ENCODE peak calls at places on chromosomes 16 and 17, in nine cellular contexts. S, X, G, T, B, R, H, U and F are unnamed samples. For H3K4me1, the result is how much of the 10 kb centered on the place peaks cover.

GRCh38 chr16:64830653-64831052 is 291.2 kb downstream of the CDH11 start:
- DNase-seq in R (no peak), H (no peak), U (no peak), B (no peak), G (no peak), S (no peak), T (peak), X (no peak), F (no peak)

GRCh38 chr17:13740692-13741091 is 139.0 kb upstream of the HS3ST3A1 start:
- DNase-seq in U (no peak), S (no peak), H (no peak), B (no peak), T (no peak), R (no peak), G (no peak), X (no peak), F (no peak)

GRCh38 chr16:11072420-11073153 is 128.2 kb downstream of the CLEC16A start:
- DNase-seq in X (no peak), T (peak), U (no peak), S (no peak), B (no peak), G (no peak), R (no peak), H (no peak), F (no peak)

GRCh38 chr16:49637511-49637910 is 218.4 kb downstream of the ZNF423 start:
- DNase-seq in S (no peak), X (no peak), G (no peak), H (no peak), R (no peak), T (no peak), B (no peak), U (no peak), F (no peak)

GRCh38 chr16:46974352-46974751 is 878 bp upstream of the DNAJA2 start:
- DNase-seq in G (no peak), X (peak), U (no peak), B (peak), T (peak), R (no peak), H (no peak), S (peak), F (peak)

GRCh38 chr17:31486351-31487062 is 95.0 kb downstream of the RAB11FIP4 start:
- DNase-seq in X (no peak), S (no peak), G (no peak), T (no peak), U (peak), R (no peak), H (no peak), B (no peak), F (peak)

GRCh38 chr17:42457107-42457787 is 1.4 kb upstream of the ATP6V0A1 start:
- DNase-seq in H (no peak), T (no peak), X (no peak), B (no peak), U (no peak), G (no peak), S (no peak), R (no peak), F (no peak)

GRCh38 chr17:77256710-77257109 is 115.9 kb downstream of the SEC14L1 start:
- DNase-seq in X (no peak), R (no peak), G (no peak), H (no peak), B (no peak), T (no peak), U (no peak), S (no peak), F (no peak)

GRCh38 chr17:56939869-56940484 is 20.9 kb downstream of the COIL start:
- DNase-seq in H (no peak), G (peak), B (peak), X (peak), U (no peak), R (no peak), S (peak), T (peak), F (no peak)

GRCh38 chr17:83182620-83183063 is 103.2 kb downstream of the METRNL start:
- DNase-seq in B (no peak), T (no peak), X (no peak), S (no peak), H (peak), R (peak), U (peak), G (no peak), F (peak)

GRCh38 chr17:28579526-28579925 is 2.8 kb upstream of the ALDOC start:
- DNase-seq in U (no peak), X (no peak), S (no peak), B (no peak), G (no peak), H (peak), T (no peak), R (no peak), F (no peak)

GRCh38 chr16:68417711-68418301 is 30.5 kb downstream of the SMPD3 start:
- DNase-seq in U (peak), R (no peak), B (no peak), G (no peak), T (no peak), H (peak), S (no peak), X (peak), F (peak)

GRCh38 chr16:23944381-23944780 is 108.6 kb downstream of the PRKCB start:
- DNase-seq in T (no peak), S (no peak), B (no peak), G (no peak), U (no peak), R (no peak), H (no peak), X (no peak), F (no peak)

GRCh38 chr16:51149721-51150158 is 1.3 kb downstream of the SALL1 start:
- DNase-seq in S (no peak), B (no peak), T (no peak), R (no peak), U (no peak), H (no peak), X (no peak), G (no peak), F (no peak)

GRCh38 chr17:35900693-35901487 is 20.7 kb upstream of the CCL5 start:
- DNase-seq in G (no peak), T (peak), H (no peak), X (peak), U (no peak), R (no peak), B (no peak), S (no peak), F (no peak)

GRCh38 chr16:67666538-67667433 is at the start of the genes C16orf86 and ENKD1:
- DNase-seq in B (peak), S (peak), U (peak), X (peak), T (peak), G (peak), H (peak), R (peak), F (peak)

GRCh38 chr17:35432176-35433074 is at the start of gene SLFN12:
- DNase-seq in G (peak), B (no peak), R (no peak), U (no peak), H (peak), S (peak), T (peak), X (peak), F (no peak)

GRCh38 chr17:47615766-47616424 is 33.8 kb upstream of the KPNB1 start:
- DNase-seq in S (peak), U (no peak), G (peak), T (peak), B (peak), H (no peak), R (no peak), X (peak), F (no peak)

GRCh38 chr16:50400312-50400966 is 31.7 kb upstream of the BRD7 start:
- DNase-seq in S (no peak), G (no peak), R (no peak), U (peak), T (no peak), H (no peak), X (no peak), B (no peak), F (no peak)

GRCh38 chr16:69111831-69112230 is 6.4 kb downstream of the HAS3 start:
- DNase-seq in G (no peak), H (no peak), U (no peak), B (no peak), X (no peak), S (no peak), R (no peak), T (no peak), F (no peak)

GRCh38 chr17:45225051-45225700 is 3.5 kb downstream of the FMNL1 start:
- DNase-seq in B (peak), H (no peak), U (peak), S (no peak), R (no peak), G (no peak), X (peak), T (no peak), F (peak)

GRCh38 chr16:76277099-76278030 is at the start of gene CNTNAP4:
- DNase-seq in U (no peak), H (no peak), B (no peak), R (no peak), G (no peak), X (no peak), T (peak), S (peak), F (no peak)

GRCh38 chr17:17186051-17186450 is 20.1 kb downstream of the PLD6 start:
- DNase-seq in X (no peak), U (no peak), B (no peak), R (no peak), T (no peak), S (peak), G (no peak), H (no peak), F (no peak)

GRCh38 chr16:22634913-22635312 is 124.2 kb downstream of the NPIPB5 start:
- DNase-seq in R (no peak), B (no peak), T (no peak), X (no peak), G (no peak), U (no peak), S (peak), H (no peak), F (no peak)

GRCh38 chr17:1908699-1909309 is 79.0 kb downstream of the RPA1 start:
- DNase-seq in T (peak), B (peak), G (peak), S (peak), R (no peak), H (peak), X (peak), U (peak), F (peak)

GRCh38 chr17:64781810-64782555 is 119.9 kb upstream of the SMURF2 start:
- DNase-seq in U (no peak), H (peak), X (no peak), T (no peak), B (no peak), R (no peak), S (no peak), G (no peak), F (peak)

GRCh38 chr16:69851491-69852240 is 89.5 kb downstream of the WWP2 start:
- DNase-seq in B (no peak), G (no peak), R (no peak), X (no peak), U (no peak), H (no peak), S (no peak), T (no peak), F (no peak)

GRCh38 chr16:3065069-3065741 is at the start of gene IL32:
- DNase-seq in S (no peak), X (peak), G (no peak), H (peak), U (peak), R (no peak), B (peak), T (peak), F (peak)

GRCh38 chr17:7839890-7840260 is 5.9 kb downstream of the KDM6B start:
- DNase-seq in X (no peak), H (no peak), T (peak), R (no peak), B (peak), G (no peak), S (no peak), U (no peak), F (peak)

GRCh38 chr16:24035127-24035842 is 199.5 kb downstream of the PRKCB start:
- DNase-seq in T (no peak), U (no peak), R (no peak), H (peak), X (peak), B (no peak), S (no peak), G (no peak), F (peak)

GRCh38 chr16:82630688-82631087 is 3.9 kb downstream of the CDH13 start:
- DNase-seq in B (no peak), R (no peak), U (no peak), T (peak), H (no peak), G (no peak), S (no peak), X (no peak), F (no peak)

GRCh38 chr17:3805581-3805980 is 4.6 kb upstream of the ITGAE start:
- DNase-seq in B (no peak), G (no peak), X (no peak), S (no peak), H (no peak), U (no peak), T (no peak), R (no peak), F (no peak)

GRCh38 chr17:75094871-75095399 is 7.2 kb downstream of the SLC16A5 start:
- DNase-seq in S (no peak), R (no peak), B (no peak), T (no peak), U (no peak), X (no peak), G (no peak), H (no peak), F (no peak)

GRCh38 chr17:75090871-75091854 is 3.4 kb downstream of the SLC16A5 start:
- DNase-seq in H (peak), U (no peak), X (no peak), S (no peak), B (peak), G (no peak), T (no peak), R (no peak), F (peak)

GRCh38 chr17:75093543-75094158 is 5.9 kb downstream of the SLC16A5 start:
- DNase-seq in G (no peak), R (no peak), S (no peak), T (no peak), B (peak), X (no peak), H (no peak), U (no peak), F (no peak)

GRCh38 chr17:75088902-75089417 is 1.2 kb downstream of the SLC16A5 start:
- DNase-seq in B (peak), S (peak), H (peak), X (no peak), G (no peak), R (no peak), U (no peak), T (no peak), F (no peak)

DNA sequence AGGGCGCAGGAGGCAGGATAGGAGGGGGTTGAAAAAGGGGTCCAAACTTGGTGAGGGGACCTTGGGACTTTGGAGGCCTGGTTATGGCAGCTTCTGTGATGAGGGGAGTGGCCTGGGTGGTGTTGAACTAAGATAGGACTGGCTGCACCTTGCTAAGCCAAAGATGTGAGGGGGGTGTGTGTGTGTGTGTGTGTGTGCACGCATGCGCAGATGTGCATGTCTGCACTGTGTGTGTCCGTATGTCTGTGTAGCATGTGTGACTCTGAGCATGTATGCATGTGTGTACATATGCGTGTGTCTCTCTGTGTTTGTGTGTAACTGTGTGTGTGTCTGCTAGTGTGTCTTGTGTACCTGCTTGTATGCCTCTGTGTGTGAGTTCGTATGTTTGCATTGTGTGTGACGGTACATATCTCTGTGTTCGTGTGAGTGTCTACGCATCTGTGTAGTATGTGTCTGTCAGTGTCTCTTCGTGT is 4.1 kb downstream of the SLC16A5 start:
- DNase-seq in U (no peak), T (no peak), R (no peak), H (peak), G (no peak), B (peak), S (no peak), X (no peak), F (peak)
- H3K4me1 ChIP-seq in U (under half), T (under half), R (under half), H (under half), G (under half), B (half or more), S (under half), X (under half), F (half or more)

GRCh38 chr17:81387235-81388060 is 7.8 kb upstream of the BAHCC1 start:
- DNase-seq in G (no peak), X (no peak), H (peak), U (no peak), S (peak), T (peak), B (no peak), R (no peak), F (peak)
- H3K4me1 ChIP-seq in G (half or more), X (under half), H (under half), U (under half), S (under half), T (under half), B (under half), R (under half), F (under half)

DNA sequence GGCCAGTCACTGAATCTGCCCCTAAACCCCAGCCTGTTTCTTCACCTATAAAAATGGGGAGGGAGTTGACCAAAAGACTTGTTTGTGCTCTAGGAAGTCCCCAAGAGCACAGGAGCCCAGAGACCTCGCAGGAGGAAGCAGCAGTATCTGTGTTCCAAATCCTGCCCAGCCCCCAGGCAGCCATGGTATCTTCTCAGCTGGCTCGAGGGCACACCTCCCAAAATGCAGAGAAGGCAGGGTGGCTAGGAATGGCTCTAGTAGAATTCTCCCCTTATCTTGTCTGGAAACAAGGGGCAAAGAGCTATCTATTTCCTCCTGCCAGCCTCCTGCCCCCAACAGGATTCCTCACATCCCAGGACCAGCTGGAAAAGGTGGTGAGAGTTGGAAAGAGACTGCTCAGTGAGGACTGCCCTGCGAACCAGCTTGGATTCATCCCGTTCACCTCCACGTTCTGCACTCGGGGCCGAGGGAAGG is 8.6 kb upstream of the TSPOAP1 start:
- DNase-seq in T (no peak), S (peak), G (no peak), X (peak), B (no peak), U (no peak), H (peak), R (no peak), F (peak)
- H3K4me1 ChIP-seq in T (under half), S (under half), G (under half), X (half or more), B (under half), U (under half), H (under half), R (under half), F (under half)

DNA sequence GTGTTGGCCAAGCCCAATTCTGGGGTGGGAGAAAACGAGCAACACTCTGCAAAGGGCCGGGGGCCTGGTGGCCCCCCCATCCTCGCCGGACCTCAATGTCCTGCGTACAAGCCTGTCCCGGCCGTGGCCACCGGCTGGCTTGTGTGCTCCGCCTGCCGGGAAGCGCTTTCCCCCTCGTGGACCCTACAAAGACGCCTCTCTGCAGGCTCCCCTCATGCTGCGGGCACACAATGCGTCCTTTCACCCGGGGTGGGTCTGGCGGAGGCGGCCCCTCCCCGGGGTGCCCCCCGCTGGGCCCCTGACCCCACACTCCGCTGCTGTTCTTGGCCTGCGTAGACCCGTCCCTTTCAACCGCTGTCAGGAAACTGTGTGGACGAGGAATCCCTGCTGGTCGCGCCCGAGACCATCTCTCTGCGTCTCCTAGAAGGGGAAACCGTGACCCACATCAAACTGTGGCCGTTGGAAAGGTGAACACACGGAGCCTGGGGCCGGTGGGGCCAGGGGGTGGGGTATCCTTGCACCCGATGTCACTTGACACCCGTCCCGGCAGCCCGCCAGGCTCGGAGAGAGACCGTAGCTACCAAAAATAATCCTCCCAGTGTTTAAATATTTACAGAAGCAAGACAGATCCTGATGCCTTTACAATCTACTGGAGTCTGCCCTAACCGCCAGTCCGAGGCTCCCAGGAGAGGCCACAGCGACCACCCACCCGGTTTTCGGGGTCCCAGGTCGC is 43.6 kb downstream of the TBC1D16 start:
- DNase-seq in S (peak), X (no peak), U (peak), T (peak), H (no peak), R (no peak), B (peak), G (no peak), F (peak)
- H3K4me1 ChIP-seq in S (under half), X (under half), U (under half), T (under half), H (under half), R (under half), B (half or more), G (under half), F (half or more)